ENCODE peak calls at places on chromosome 1, in six cellular contexts. K is astrocyte of the spinal cord, P is kidney epithelial cell, U is H1, J is hepatocyte, X is PC-9. E is an unnamed sample.

GRCh38 chr1:202567747-202568146 is 142.5 kb downstream of the SYT2 start:
- DNase-seq in U (no peak), K (peak), P (no peak), X (no peak), J (no peak), E (no peak)

GRCh38 chr1:228107636-228108035 is 1.5 kb downstream of the MRPL55 start:
- DNase-seq in J (no peak), P (no peak), X (no peak), K (no peak), U (no peak), E (no peak)

GRCh38 chr1:230891413-230891812 is 23.1 kb upstream of the C1orf198 start:
- DNase-seq in X (no peak), U (no peak), J (no peak), K (no peak), P (no peak), E (no peak)

GRCh38 chr1:84090447-84091244 is 53.4 kb upstream of the PRKACB start:
- DNase-seq in U (no peak), J (peak), P (no peak), X (no peak), K (no peak), E (no peak)

GRCh38 chr1:51222136-51222787 is 13.8 kb upstream of the RNF11 start:
- DNase-seq in U (no peak), K (no peak), J (no peak), X (no peak), P (no peak), E (no peak)

GRCh38 chr1:92968138-92969032 is 7.1 kb upstream of the DIPK1A start:
- DNase-seq in K (no peak), J (no peak), P (no peak), X (no peak), U (no peak), E (no peak)

GRCh38 chr1:77829851-77830250 is 50.4 kb downstream of the MIGA1 start:
- DNase-seq in X (no peak), P (no peak), U (no peak), J (no peak), K (no peak), E (no peak)

GRCh38 chr1:209491031-209491430 is 92.5 kb upstream of the CAMK1G start:
- DNase-seq in J (no peak), X (no peak), K (no peak), P (no peak), U (no peak), E (no peak)

GRCh38 chr1:160981584-160982411 is 27.2 kb upstream of the ITLN2 start:
- DNase-seq in K (no peak), P (no peak), U (peak), J (no peak), X (no peak), E (no peak)

GRCh38 chr1:43232482-43232881 is 37.3 kb upstream of the TMEM125 start:
- DNase-seq in X (no peak), P (no peak), U (no peak), J (no peak), K (no peak), E (no peak)

GRCh38 chr1:960371-961131 is at the start of gene KLHL17:
- DNase-seq in J (peak), P (no peak), U (peak), X (peak), K (peak), E (no peak)

GRCh38 chr1:19926296-19927129 is 3.1 kb upstream of the PLA2G2E start:
- DNase-seq in U (no peak), X (peak), P (peak), K (no peak), J (peak), E (no peak)

GRCh38 chr1:157920748-157921147 is 72.7 kb upstream of the KIRREL1 start:
- DNase-seq in X (no peak), U (no peak), J (no peak), P (no peak), K (no peak), E (no peak)

GRCh38 chr1:207004931-207005830 is 27.4 kb downstream of the C1orf116 start:
- DNase-seq in K (peak), P (no peak), U (peak), J (peak), X (peak), E (no peak)

GRCh38 chr1:37325010-37325409 is 149.4 kb upstream of the ZC3H12A start:
- DNase-seq in J (no peak), X (no peak), P (no peak), U (no peak), K (no peak), E (no peak)

GRCh38 chr1:67896826-67897225 is 63.6 kb upstream of the GNG12 start:
- DNase-seq in J (peak), X (no peak), K (no peak), P (no peak), U (no peak), E (no peak)

GRCh38 chr1:169271094-169271493 is 96.5 kb downstream of the NME7 start:
- DNase-seq in X (no peak), P (no peak), K (no peak), U (no peak), J (peak), E (peak)

GRCh38 chr1:22163137-22163536 is 20.2 kb upstream of the WNT4 start:
- DNase-seq in J (no peak), U (no peak), P (no peak), K (no peak), X (peak), E (no peak)

GRCh38 chr1:212566522-212567479 is 41.8 kb upstream of the ATF3 start:
- DNase-seq in J (peak), U (no peak), X (peak), P (peak), K (peak), E (peak)

GRCh38 chr1:232223309-232223708 is 406.6 kb downstream of the SIPA1L2 start:
- DNase-seq in X (no peak), U (no peak), P (no peak), K (no peak), J (no peak), E (no peak)

GRCh38 chr1:2840036-2840809 is 38.7 kb upstream of the TTC34 start:
- DNase-seq in U (no peak), X (no peak), J (no peak), K (no peak), P (no peak), E (no peak)

GRCh38 chr1:109634292-109634691 is 14.7 kb downstream of the AMPD2 start:
- DNase-seq in U (no peak), J (no peak), K (no peak), X (no peak), P (no peak), E (no peak)

GRCh38 chr1:204267191-204267601 is 53.4 kb upstream of the GOLT1A start:
- DNase-seq in X (no peak), P (no peak), U (no peak), K (no peak), J (no peak), E (no peak)

GRCh38 chr1:15090373-15090772 is 63.2 kb upstream of the TMEM51 start:
- DNase-seq in P (peak), J (peak), K (no peak), U (peak), X (peak), E (peak)

GRCh38 chr1:97630968-97631367 is 289.9 kb downstream of the DPYD start:
- DNase-seq in P (no peak), X (no peak), K (peak), J (no peak), U (no peak), E (peak)

DNA sequence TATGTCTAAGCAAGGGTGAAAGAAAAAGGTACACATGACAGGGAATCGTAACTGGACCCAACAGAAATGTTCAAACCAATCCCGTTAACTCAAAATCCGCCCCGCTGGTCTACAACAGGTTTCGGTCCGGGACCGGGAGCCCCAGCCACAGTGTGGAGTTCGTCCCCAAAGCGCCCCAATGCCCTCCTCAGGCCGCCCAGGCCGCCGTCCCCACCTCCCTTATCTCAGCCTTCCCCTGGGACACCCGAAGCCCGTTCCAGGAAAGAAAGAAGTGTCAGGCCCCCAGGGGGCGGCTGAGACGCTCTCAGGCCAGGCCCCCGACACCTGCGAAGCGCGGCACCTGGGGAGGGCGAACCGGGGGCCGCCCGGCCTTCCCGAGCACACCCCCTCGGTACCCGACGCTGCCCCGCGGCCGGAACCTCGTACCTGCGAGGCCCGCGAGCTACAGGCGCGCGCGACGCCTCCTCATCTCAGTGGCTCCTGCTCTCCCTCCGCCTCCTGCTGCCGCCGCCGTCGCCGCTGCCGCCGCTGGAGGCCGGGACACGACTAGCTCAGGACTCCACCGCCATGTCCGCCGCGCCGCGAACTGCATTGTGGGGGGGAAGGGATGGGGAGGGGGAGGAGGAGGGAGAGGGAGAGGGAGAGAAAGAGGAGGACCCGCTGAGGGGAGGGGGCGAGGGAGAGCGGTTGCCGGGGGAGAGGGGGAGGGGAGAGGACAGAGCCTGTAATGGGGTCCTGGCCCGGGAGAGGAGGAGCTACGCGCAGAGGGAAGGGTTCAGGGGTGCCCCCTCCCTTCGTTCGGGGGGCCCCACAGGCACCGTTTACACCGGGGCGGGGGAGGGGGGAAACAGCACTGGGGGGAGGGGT is at the start of gene TUT4:
- DNase-seq in P (no peak), J (peak), X (peak), U (peak), K (peak), E (peak)
- TF ChIP-seq CTCF in P (no peak), J (no peak), X (no peak), U (no peak), K (peak), E (peak)

GRCh38 chr1:106975944-106976343 is 80.5 kb upstream of the PRMT6 start:
- DNase-seq in J (no peak), X (no peak), K (no peak), P (no peak), U (no peak), E (no peak)
- TF ChIP-seq CTCF in J (peak), X (peak), K (peak), P (no peak), U (peak), E (peak)

GRCh38 chr1:26050255-26050640 is 4.3 kb upstream of the SLC30A2 start:
- DNase-seq in X (no peak), J (no peak), P (no peak), K (no peak), U (no peak), E (no peak)

GRCh38 chr1:26058052-26058595 is 9.3 kb downstream of the TRIM63 start:
- DNase-seq in P (no peak), K (no peak), U (no peak), J (no peak), X (no peak), E (no peak)

GRCh38 chr1:26057189-26057588 is 10.2 kb downstream of the TRIM63 start:
- DNase-seq in K (no peak), X (no peak), P (no peak), J (no peak), U (no peak), E (no peak)

GRCh38 chr1:26055041-26055440 is 9.1 kb upstream of the SLC30A2 start:
- DNase-seq in U (no peak), P (no peak), X (no peak), K (no peak), J (no peak), E (no peak)

GRCh38 chr1:26053718-26054572 is 8.0 kb upstream of the SLC30A2 start:
- DNase-seq in K (no peak), P (no peak), J (peak), X (no peak), U (no peak), E (no peak)
- TF ChIP-seq CTCF in K (no peak), P (no peak), J (no peak), X (no peak), U (no peak), E (no peak)

GRCh38 chr1:152225678-152226077 is 1.7 kb upstream of the HRNR start:
- DNase-seq in X (no peak), U (no peak), K (no peak), P (no peak), J (no peak), E (no peak)

GRCh38 chr1:152224093-152224492 is at the start of gene HRNR:
- DNase-seq in U (no peak), K (no peak), J (no peak), P (no peak), X (no peak), E (no peak)

GRCh38 chr1:152228831-152229230 is 4.8 kb upstream of the HRNR start:
- DNase-seq in P (no peak), X (no peak), U (no peak), K (no peak), J (no peak), E (no peak)

GRCh38 chr1:152227310-152227928 is 3.4 kb upstream of the HRNR start:
- DNase-seq in J (no peak), X (no peak), P (no peak), U (no peak), K (peak), E (no peak)
- TF ChIP-seq CTCF in J (no peak), X (no peak), P (peak), U (no peak), K (peak), E (peak)